ENCODE peak calls at places on chromosomes 12 and 14, in seven cellular contexts. N is erythroblast; W is natural killer cell treated with Interleukin-12 subunit alpha and Interleukin-12 subunit beta and Interleukin-15 and Interleukin-18, amount 100 ng/mL, for 72 hours; A is hippocampal formation; Y is A549; X is neural crest cell; U is stimulated activated naive B cell treated with anti-CD40 and anti-IgM and Interleukin-4, amounts not matched to agents 10 μg/mL and 1 μg/mL and 100 μg/mL, for 72 hours. V is an unnamed sample.

GRCh38 chr12:120739031-120739762 is 13.6 kb downstream of the ACADS start:
- DNase-seq in N (no peak), W (no peak), A (no peak), Y (no peak), X (no peak), U (no peak), V (no peak)

GRCh38 chr12:107967170-107967569 is 161.9 kb upstream of the WSCD2 start:
- DNase-seq in N (no peak), W (no peak), A (no peak), Y (peak), X (no peak), U (no peak), V (no peak)

GRCh38 chr12:27123642-27124041 is 41.3 kb upstream of the C12orf71 start:
- DNase-seq in N (peak), W (no peak), A (no peak), Y (peak), X (no peak), U (no peak), V (no peak)

GRCh38 chr12:52187640-52188039 is 4.2 kb downstream of the KRT80 start:
- DNase-seq in N (no peak), W (no peak), A (no peak), Y (no peak), X (no peak), U (no peak), V (no peak)

GRCh38 chr14:103121846-103122577 is 1.2 kb upstream of the TNFAIP2 start:
- DNase-seq in N (no peak), W (no peak), A (no peak), Y (peak), X (no peak), U (no peak), V (peak)

GRCh38 chr12:109111775-109112491 is 4.5 kb upstream of the ACACB start:
- DNase-seq in N (peak), W (no peak), A (peak), Y (peak), X (peak), U (no peak), V (no peak)

GRCh38 chr12:124015791-124016510 is 42.9 kb downstream of the ZNF664 start:
- DNase-seq in N (no peak), W (no peak), A (no peak), Y (no peak), X (no peak), U (no peak), V (no peak)

GRCh38 chr14:105091335-105092123 is 26.3 kb upstream of the GPR132 start:
- DNase-seq in N (no peak), W (no peak), A (no peak), Y (peak), X (no peak), U (no peak), V (peak)

GRCh38 chr12:118015944-118016343 is 559 bp upstream of the RFC5 start:
- DNase-seq in N (no peak), W (no peak), A (no peak), Y (no peak), X (no peak), U (no peak), V (no peak)

GRCh38 chr14:101590616-101591015 is 29.3 kb downstream of the DIO3 start:
- DNase-seq in N (no peak), W (no peak), A (no peak), Y (no peak), X (no peak), U (no peak), V (no peak)

GRCh38 chr12:82730832-82731497 is 44.3 kb downstream of the TMTC2 start:
- DNase-seq in N (no peak), W (no peak), A (no peak), Y (no peak), X (no peak), U (no peak), V (peak)

GRCh38 chr14:79584679-79585078 is 626.6 kb downstream of the DIO2 start:
- DNase-seq in N (no peak), W (no peak), A (no peak), Y (peak), X (no peak), U (no peak), V (no peak)

GRCh38 chr14:54787263-54787662 is 115.4 kb downstream of the GCH1 start:
- DNase-seq in N (no peak), W (no peak), A (no peak), Y (no peak), X (no peak), U (no peak), V (no peak)

GRCh38 chr12:54991161-54991991 is 6.8 kb upstream of the TESPA1 start:
- DNase-seq in N (peak), W (no peak), A (no peak), Y (no peak), X (no peak), U (peak), V (no peak)

GRCh38 chr14:102580552-102581110 is 11.8 kb upstream of the RCOR1 start:
- DNase-seq in N (no peak), W (no peak), A (no peak), Y (no peak), X (no peak), U (no peak), V (no peak)

GRCh38 chr14:34749408-34749807 is 35.0 kb upstream of the CFL2 start:
- DNase-seq in N (no peak), W (no peak), A (no peak), Y (no peak), X (no peak), U (no peak), V (no peak)

GRCh38 chr12:98838282-98838681 is 193.2 kb downstream of the APAF1 start:
- DNase-seq in N (no peak), W (no peak), A (peak), Y (peak), X (no peak), U (no peak), V (no peak)

GRCh38 chr12:57694459-57695019 is 607 bp downstream of the OS9 start:
- DNase-seq in N (peak), W (no peak), A (no peak), Y (no peak), X (no peak), U (no peak), V (no peak)

GRCh38 chr12:42118136-42118879 is 26.4 kb downstream of the GXYLT1 start:
- DNase-seq in N (no peak), W (no peak), A (no peak), Y (no peak), X (no peak), U (no peak), V (no peak)

GRCh38 chr12:56104815-56105476 is 587 bp downstream of the PA2G4 start:
- DNase-seq in N (peak), W (peak), A (no peak), Y (peak), X (no peak), U (no peak), V (no peak)